ENCODE peak calls at places on chromosome 20, in ten cellular contexts. V is IMR-90; T is effector CD4-positive, alpha-beta T cell; W is kidney glomerular epithelial cell; M is T-helper 1 cell; N is neuronal stem cell; I is activated CD4-positive, alpha-beta T cell treated with anti-CD3 and anti-CD28 coated beads, Interleukin-2, amount 50 U/mL, for 1 hour; Q is activated naive CD8-positive, alpha-beta T cell treated with anti-CD3 and anti-CD28 coated beads for 36 hours; F is SK-N-DZ; Y is naive thymus-derived CD8-positive, alpha-beta T cell. L is an unnamed sample.

GRCh38 chr20:18011482-18011881 is 42.7 kb downstream of the MGME1 start:
- DNase-seq in V (no peak), T (no peak), W (no peak), M (no peak), N (no peak), I (no peak), Q (no peak), F (no peak), Y (no peak), L (no peak)

GRCh38 chr20:5974531-5974930 is 24.1 kb downstream of the MCM8 start:
- DNase-seq in V (no peak), T (no peak), W (no peak), M (no peak), N (no peak), I (no peak), Q (no peak), F (no peak), Y (no peak), L (no peak)

GRCh38 chr20:16864069-16864468 is 115.9 kb downstream of the OTOR start:
- DNase-seq in V (peak), T (no peak), W (no peak), M (no peak), N (no peak), I (no peak), Q (no peak), F (peak), Y (no peak), L (no peak)

GRCh38 chr20:11711214-11711613 is 206.5 kb upstream of the BTBD3 start:
- DNase-seq in V (no peak), T (no peak), W (no peak), M (no peak), N (no peak), I (no peak), Q (no peak), F (no peak), Y (no peak), L (no peak)

GRCh38 chr20:47336013-47336754 is 20.3 kb downstream of the ZMYND8 start:
- DNase-seq in V (peak), T (no peak), W (no peak), M (no peak), N (no peak), I (no peak), Q (no peak), F (no peak), Y (no peak), L (no peak)

GRCh38 chr20:51513545-51513944 is 29.0 kb downstream of the NFATC2 start:
- DNase-seq in V (no peak), T (no peak), W (no peak), M (no peak), N (no peak), I (no peak), Q (no peak), F (no peak), Y (no peak), L (no peak)

GRCh38 chr20:9413001-9413400 is 101.4 kb upstream of the LAMP5 start:
- DNase-seq in V (no peak), T (no peak), W (no peak), M (no peak), N (no peak), I (no peak), Q (no peak), F (no peak), Y (no peak), L (no peak)

GRCh38 chr20:33656010-33656782 is 5.9 kb upstream of the C20orf144 start:
- DNase-seq in V (no peak), T (no peak), W (no peak), M (no peak), N (no peak), I (no peak), Q (no peak), F (no peak), Y (no peak), L (no peak)

GRCh38 chr20:57880155-57880648 is 170.4 kb upstream of the PMEPA1 start:
- DNase-seq in V (no peak), T (no peak), W (no peak), M (no peak), N (no peak), I (no peak), Q (no peak), F (no peak), Y (no peak), L (no peak)

GRCh38 chr20:8721098-8721497 is 347.8 kb upstream of the PLCB4 start:
- DNase-seq in V (peak), T (no peak), W (peak), M (no peak), N (peak), I (peak), Q (no peak), F (peak), Y (no peak), L (peak)